ENCODE peak calls at places on chromosome 22, in eight cellular contexts. B is globus pallidus; H is T-cell; G is left lobe of liver; R is NCI-H748 treated with DMSO at 0.1 percent for 48 hours; A is AG09309; Q is stimulated activated CD4-positive, alpha-beta T cell treated with anti-CD3 and anti-CD28 coated beads, Interleukin-4, amount 100 ng/mL, for 1 hour; I is neural crest cell. U is an unnamed sample.
A peak's percentile ranks its signal among the peaks of the same experiment; 100 is the strongest.

GRCh38 chr22:40684728-40685127 is 5.4 kb downstream of the MCHR1 start:
- DNase-seq in R (no peak), H (no peak), Q (no peak), I (no peak), G (no peak), A (no peak), B (no peak), U (no peak)

GRCh38 chr22:20037419-20037818 is 16.5 kb downstream of the TANGO2 start:
- DNase-seq in B (no peak), I (no peak), R (no peak), G (no peak), Q (no peak), H (no peak), A (no peak), U (no peak)

GRCh38 chr22:50340157-50340879 is 2.8 kb upstream of the PPP6R2 start:
- DNase-seq in R (no peak), A (no peak), G (no peak), I (no peak), H (no peak), B (no peak), Q (no peak), U (no peak)

GRCh38 chr22:30887418-30887817 is 81.2 kb downstream of the MORC2 start:
- DNase-seq in A (no peak), Q (no peak), R (no peak), H (no peak), B (no peak), I (no peak), G (peak; percentile 39), U (no peak)

GRCh38 chr22:33391298-33391697 is 333.1 kb upstream of the SYN3 start:
- DNase-seq in A (no peak), I (no peak), Q (no peak), H (no peak), R (no peak), G (no peak), B (no peak), U (no peak)

GRCh38 chr22:47847281-47847890 is 1084.9 kb downstream of the TBC1D22A start:
- DNase-seq in I (no peak), Q (no peak), R (no peak), G (no peak), A (no peak), H (no peak), B (no peak), U (no peak)

GRCh38 chr22:37601540-37602442 is 6.8 kb upstream of the GGA1 start:
- DNase-seq in R (no peak), Q (no peak), B (no peak), I (peak; percentile 8), G (peak; percentile 80), H (no peak), A (peak; percentile 24), U (no peak)

GRCh38 chr22:22397875-22398524 is 110.5 kb downstream of the ZNF280B start:
- DNase-seq in I (no peak), R (no peak), G (peak; percentile 28), Q (no peak), B (no peak), H (no peak), A (no peak), U (no peak)

GRCh38 chr22:19718255-19719054 is 4.2 kb downstream of the SEPTIN5 start:
- DNase-seq in A (no peak), I (no peak), H (no peak), Q (no peak), B (no peak), R (no peak), G (no peak), U (no peak)

GRCh38 chr22:22235564-22235963 is 9.0 kb upstream of the VPREB1 start:
- DNase-seq in A (no peak), R (no peak), Q (peak; percentile 57), B (peak; percentile 16), I (peak; percentile 33), H (peak; percentile 23), G (no peak), U (peak; percentile 24)

GRCh38 chr22:38034278-38034882 is 22.8 kb upstream of the PICK1 start:
- DNase-seq in R (no peak), H (no peak), Q (no peak), G (peak; percentile 61), I (no peak), A (peak; percentile 55), B (peak; percentile 91), U (no peak)

GRCh38 chr22:25774575-25775026 is 32.6 kb downstream of the MYO18B start:
- DNase-seq in A (no peak), B (no peak), H (no peak), Q (no peak), I (peak; percentile 61), G (no peak), R (no peak), U (no peak)

GRCh38 chr22:20741634-20742581 is 32.0 kb upstream of the SERPIND1 start:
- DNase-seq in R (no peak), I (no peak), A (no peak), G (no peak), H (peak; percentile 22), B (peak; percentile 19), Q (peak; percentile 25), U (peak; percentile 24)

GRCh38 chr22:46047226-46047625 is 70.3 kb upstream of the WNT7B start:
- DNase-seq in I (no peak), R (no peak), Q (no peak), H (no peak), B (no peak), G (peak; percentile 45), A (no peak), U (no peak)

GRCh38 chr22:38397189-38398097 is 57.6 kb downstream of the KCNJ4 start:
- DNase-seq in B (no peak), I (no peak), A (no peak), Q (peak; percentile 14), G (peak; percentile 56), H (no peak), R (no peak), U (peak; percentile 10)